ENCODE peak calls at places on chromosomes 11 and 22, in six cellular contexts. B, C, E, Y, N and H are unnamed samples.

GRCh38 chr11:64305691-64306562 is 603 bp downstream of the ESRRA start:
- DNase-seq in Y (peak), N (peak), C (peak), E (no peak), B (no peak), H (peak)

GRCh38 chr11:47296045-47296444 is 26.1 kb downstream of the MADD start:
- DNase-seq in Y (no peak), E (no peak), C (no peak), N (no peak), B (no peak), H (no peak)

GRCh38 chr11:44949160-44950035 is 1.3 kb downstream of the TP53I11 start:
- DNase-seq in C (no peak), E (no peak), N (peak), Y (peak), B (no peak), H (peak)

GRCh38 chr22:20616451-20617043 is 109.1 kb downstream of the MED15 start:
- DNase-seq in E (no peak), Y (no peak), N (no peak), C (no peak), B (no peak), H (no peak)

GRCh38 chr11:72220696-72221363 is 3.7 kb upstream of the INPPL1 start:
- DNase-seq in Y (no peak), B (no peak), C (no peak), E (no peak), N (no peak), H (no peak)

GRCh38 chr11:112355726-112356125 is 95.1 kb upstream of the PLET1 start:
- DNase-seq in C (no peak), E (no peak), N (no peak), Y (peak), B (no peak), H (no peak)

GRCh38 chr11:37947816-37948215 is 1349.8 kb upstream of the RAG2 start:
- DNase-seq in N (no peak), B (no peak), C (no peak), E (no peak), Y (no peak), H (no peak)

GRCh38 chr11:26580929-26581328 is 8.9 kb upstream of the MUC15 start:
- DNase-seq in C (no peak), N (no peak), Y (no peak), E (no peak), B (no peak), H (no peak)

GRCh38 chr11:59865031-59865430 is 1.3 kb downstream of the TCN1 start:
- DNase-seq in C (no peak), N (no peak), B (no peak), Y (no peak), E (no peak), H (no peak)

GRCh38 chr22:28222066-28222465 is 303.0 kb upstream of the PITPNB start:
- DNase-seq in E (no peak), N (no peak), B (no peak), C (peak), Y (no peak), H (peak)

GRCh38 chr11:43034341-43034740 is 277.5 kb upstream of the API5 start:
- DNase-seq in N (no peak), B (no peak), Y (no peak), E (no peak), C (no peak), H (no peak)

GRCh38 chr11:42462558-42463310 is 849.1 kb upstream of the API5 start:
- DNase-seq in Y (no peak), C (no peak), N (no peak), B (peak), E (no peak), H (no peak)

GRCh38 chr11:68998390-68998911 is 14.6 kb downstream of the MRGPRF start:
- DNase-seq in Y (peak), E (no peak), B (no peak), C (no peak), N (no peak), H (no peak)

GRCh38 chr11:6992457-6993431 is 27.4 kb downstream of the ZNF214 start:
- DNase-seq in B (peak), C (no peak), Y (no peak), E (no peak), N (no peak), H (no peak)

GRCh38 chr11:93921695-93922468 is 71.5 kb upstream of the VSTM5 start:
- DNase-seq in Y (no peak), C (peak), N (peak), B (no peak), E (peak), H (peak)

GRCh38 chr22:25169278-25170031 is 30.2 kb upstream of the CRYBB3 start:
- DNase-seq in E (no peak), N (no peak), C (no peak), Y (peak), B (no peak), H (no peak)

GRCh38 chr11:125923012-125923579 is 18.8 kb downstream of the DDX25 start:
- DNase-seq in N (peak), Y (no peak), B (peak), E (peak), C (peak), H (peak)

GRCh38 chr22:32644252-32645100 is 157.0 kb upstream of the TIMP3 start:
- DNase-seq in B (no peak), Y (peak), E (peak), N (peak), C (no peak), H (no peak)

GRCh38 chr11:113664069-113664980 is 41.8 kb downstream of the TMPRSS5 start:
- DNase-seq in E (no peak), N (no peak), B (peak), Y (no peak), C (no peak), H (no peak)

GRCh38 chr11:96341237-96342130 is 1.5 kb downstream of the MAML2 start:
- DNase-seq in C (peak), E (no peak), B (no peak), Y (peak), N (peak), H (peak)

GRCh38 chr22:48782326-48782725 is 1045.3 kb downstream of the BRD1 start:
- DNase-seq in Y (no peak), N (no peak), E (no peak), B (no peak), C (no peak), H (no peak)

GRCh38 chr11:59145534-59145933 is 2.9 kb downstream of the FAM111A start:
- DNase-seq in E (no peak), N (no peak), C (no peak), Y (no peak), B (peak), H (no peak)

GRCh38 chr11:62472063-62472884 is 53.4 kb downstream of the SCGB1A1 start:
- DNase-seq in E (no peak), C (no peak), B (no peak), N (no peak), Y (no peak), H (no peak)

GRCh38 chr22:45212306-45212709 is 28.4 kb downstream of the KIAA0930 start:
- DNase-seq in E (no peak), Y (peak), N (no peak), C (no peak), B (peak), H (no peak)

GRCh38 chr11:70433038-70433437 is 34.7 kb downstream of the CTTN start:
- DNase-seq in C (no peak), N (no peak), E (no peak), Y (no peak), B (no peak), H (no peak)

GRCh38 chr22:50507991-50508884 is at the start of gene NCAPH2:
- DNase-seq in N (peak), Y (peak), C (peak), E (peak), B (peak), H (peak)

GRCh38 chr11:5815534-5815933 is 6.8 kb downstream of the OR52N2 start:
- DNase-seq in C (no peak), E (no peak), N (no peak), Y (no peak), B (no peak), H (no peak)

GRCh38 chr22:46446799-46447198 is 90.6 kb downstream of the CELSR1 start:
- DNase-seq in Y (no peak), N (no peak), C (no peak), B (no peak), E (no peak), H (no peak)

GRCh38 chr11:130418756-130419155 is 9.7 kb downstream of the ADAMTS8 start:
- DNase-seq in B (no peak), C (no peak), Y (no peak), N (no peak), E (no peak), H (no peak)

GRCh38 chr11:123072762-123073161 is 10.8 kb upstream of the HSPA8 start:
- DNase-seq in E (no peak), C (no peak), N (no peak), Y (no peak), B (no peak), H (no peak)

GRCh38 chr11:1557904-1558831 is 13.9 kb downstream of the DUSP8 start:
- DNase-seq in B (peak), N (no peak), C (no peak), E (peak), Y (peak), H (peak)

GRCh38 chr11:6298605-6299004 is 21.7 kb downstream of the CAVIN3 start:
- DNase-seq in Y (no peak), N (no peak), B (no peak), E (no peak), C (no peak), H (no peak)

GRCh38 chr11:2561283-2562180 is 116.7 kb downstream of the KCNQ1 start:
- DNase-seq in N (no peak), C (no peak), B (no peak), E (no peak), Y (peak), H (no peak)

GRCh38 chr11:46490576-46491100 is 99.1 kb upstream of the CHRM4 start:
- DNase-seq in C (no peak), Y (no peak), N (no peak), B (no peak), E (no peak), H (no peak)

GRCh38 chr11:64745523-64746328 is 1.8 kb upstream of the RASGRP2 start:
- DNase-seq in B (no peak), E (no peak), Y (peak), N (peak), C (peak), H (peak)

GRCh38 chr22:21657361-21658118 is 8.3 kb upstream of the PPIL2 start:
- DNase-seq in N (peak), C (peak), Y (peak), B (no peak), E (peak), H (peak)